ENCODE peak calls at places on chromosomes 7 and 10, in seven cellular contexts. E, I, A, X, V, Q and D are unnamed samples.

GRCh38 chr7:92292981-92293380 is 47.2 kb downstream of the ANKIB1 start:
- DNase-seq in A (no peak), Q (no peak), I (no peak), E (no peak), X (no peak), V (no peak), D (no peak)

GRCh38 chr7:116738378-116738777 is 66.4 kb downstream of the MET start:
- DNase-seq in A (no peak), E (no peak), X (no peak), I (no peak), Q (no peak), V (no peak), D (no peak)

GRCh38 chr7:6642239-6642839 is 5.2 kb downstream of the ZNF316 start:
- DNase-seq in X (no peak), E (no peak), A (no peak), V (no peak), Q (no peak), I (no peak), D (no peak)

GRCh38 chr10:132504501-132505272 is 32.9 kb upstream of the INPP5A start:
- DNase-seq in V (no peak), I (no peak), E (no peak), X (no peak), A (no peak), Q (no peak), D (no peak)

GRCh38 chr7:155483245-155483644 is 25.3 kb downstream of the EN2 start:
- DNase-seq in E (no peak), A (no peak), Q (no peak), I (no peak), X (no peak), V (no peak), D (no peak)

GRCh38 chr10:129779126-129779525 is 184.9 kb downstream of the EBF3 start:
- DNase-seq in X (no peak), I (no peak), A (no peak), Q (no peak), E (no peak), V (no peak), D (no peak)

GRCh38 chr7:115533785-115534184 is 496.8 kb downstream of the TFEC start:
- DNase-seq in V (no peak), A (no peak), Q (no peak), X (no peak), I (no peak), E (no peak), D (no peak)

GRCh38 chr7:42080831-42081230 is 156.2 kb downstream of the GLI3 start:
- DNase-seq in V (no peak), Q (no peak), E (no peak), I (no peak), A (no peak), X (no peak), D (no peak)

GRCh38 chr7:76069238-76069638 is 21.3 kb downstream of the MDH2 start:
- DNase-seq in X (peak), V (no peak), E (peak), I (no peak), A (no peak), Q (no peak), D (no peak)

GRCh38 chr7:27124979-27125689 is 5.4 kb downstream of the HOXA4 start:
- DNase-seq in Q (no peak), V (no peak), X (no peak), E (no peak), I (no peak), A (no peak), D (no peak)

GRCh38 chr7:127186686-127187085 is 66.1 kb downstream of the GRM8 start:
- DNase-seq in I (no peak), A (no peak), V (no peak), Q (no peak), X (no peak), E (no peak), D (no peak)

GRCh38 chr7:1748774-1749173 is 78.7 kb downstream of the ELFN1 start:
- DNase-seq in Q (no peak), V (no peak), I (no peak), X (no peak), E (no peak), A (no peak), D (no peak)

GRCh38 chr7:97499204-97499603 is 232.7 kb upstream of the TAC1 start:
- DNase-seq in V (no peak), I (no peak), A (peak), Q (no peak), E (no peak), X (no peak), D (no peak)

GRCh38 chr7:19106308-19107141 is 10.9 kb downstream of the TWIST1 start:
- DNase-seq in X (no peak), A (no peak), I (no peak), V (no peak), E (no peak), Q (no peak), D (no peak)

GRCh38 chr10:105827133-105827532 is 1186.0 kb downstream of the SORCS3 start:
- DNase-seq in V (no peak), I (no peak), E (no peak), X (no peak), Q (no peak), A (no peak), D (no peak)

GRCh38 chr10:75408911-75409885 is 7.6 kb upstream of the ZNF503 start:
- DNase-seq in Q (no peak), A (peak), E (peak), X (no peak), I (no peak), V (peak), D (no peak)

GRCh38 chr7:70271617-70272081 is 673.4 kb downstream of the AUTS2 start:
- DNase-seq in E (no peak), A (no peak), I (no peak), X (no peak), Q (no peak), V (no peak), D (no peak)